ENCODE peak calls at places on chromosomes 2 and 18, in seven cellular contexts. O is spleen, W is HCT116, K is IMR-90, A is stomach, U is K562, I is ovary. V is an unnamed sample. For H3K4me1 and H3K36me3, the result is how much of the 10 kb centered on the place peaks cover.

GRCh38 chr2:74391209-74391579 is 11.1 kb upstream of the DCTN1 start:
- DNase-seq in O (no peak), K (peak), A (no peak), U (peak), I (no peak), W (no peak), V (peak)

GRCh38 chr18:70453058-70453775 is 164.4 kb downstream of the SOCS6 start:
- DNase-seq in I (no peak), A (no peak), O (no peak), U (no peak), K (peak), W (no peak), V (no peak)

GRCh38 chr2:71453404-71454220 is at the start of gene DYSF:
- DNase-seq in U (peak), O (peak), K (peak), W (no peak), I (no peak), A (peak), V (peak)

GRCh38 chr2:219706823-219707281 is 79.4 kb downstream of the SLC4A3 start:
- DNase-seq in O (no peak), I (no peak), K (peak), A (no peak), W (peak), U (no peak), V (no peak)

GRCh38 chr18:596288-596881 is 403 bp upstream of the CLUL1 start:
- DNase-seq in U (peak), A (no peak), W (peak), K (no peak), O (no peak), I (peak), V (peak)

GRCh38 chr2:224909885-224910517 is 132.3 kb downstream of the DOCK10 start:
- DNase-seq in U (no peak), O (no peak), W (no peak), K (peak), A (peak), I (peak), V (peak)

GRCh38 chr2:224143521-224143920 is 104.4 kb upstream of the SERPINE2 start:
- DNase-seq in I (no peak), U (no peak), W (no peak), O (no peak), K (no peak), A (no peak), V (peak)

GRCh38 chr2:143705108-143705686 is 576.0 kb downstream of the ARHGAP15 start:
- DNase-seq in U (no peak), I (no peak), K (peak), O (no peak), W (no peak), A (no peak), V (no peak)

GRCh38 chr2:99878951-99879350 is 263.4 kb downstream of the AFF3 start:
- DNase-seq in U (no peak), O (no peak), A (no peak), K (peak), I (no peak), W (no peak), V (no peak)

GRCh38 chr18:79962311-79962710 is 2.1 kb upstream of the HSBP1L1 start:
- DNase-seq in I (no peak), K (peak), A (no peak), U (no peak), W (peak), O (peak), V (peak)

GRCh38 chr2:230068658-230069080 is at the start of gene SLC16A14:
- DNase-seq in O (no peak), I (peak), W (peak), U (no peak), K (peak), A (no peak), V (peak)

GRCh38 chr2:201111096-201111495 is 4.9 kb upstream of the CFLAR start:
- DNase-seq in U (no peak), I (no peak), O (no peak), K (peak), W (no peak), A (no peak), V (no peak)

GRCh38 chr2:195848119-195848899 is 191.3 kb downstream of the SLC39A10 start:
- DNase-seq in K (no peak), O (peak), W (peak), A (no peak), U (peak), I (no peak), V (no peak)

GRCh38 chr2:215577356-215577755 is 141.5 kb upstream of the FN1 start:
- DNase-seq in A (no peak), W (no peak), U (no peak), O (no peak), I (no peak), K (peak), V (no peak)

DNA sequence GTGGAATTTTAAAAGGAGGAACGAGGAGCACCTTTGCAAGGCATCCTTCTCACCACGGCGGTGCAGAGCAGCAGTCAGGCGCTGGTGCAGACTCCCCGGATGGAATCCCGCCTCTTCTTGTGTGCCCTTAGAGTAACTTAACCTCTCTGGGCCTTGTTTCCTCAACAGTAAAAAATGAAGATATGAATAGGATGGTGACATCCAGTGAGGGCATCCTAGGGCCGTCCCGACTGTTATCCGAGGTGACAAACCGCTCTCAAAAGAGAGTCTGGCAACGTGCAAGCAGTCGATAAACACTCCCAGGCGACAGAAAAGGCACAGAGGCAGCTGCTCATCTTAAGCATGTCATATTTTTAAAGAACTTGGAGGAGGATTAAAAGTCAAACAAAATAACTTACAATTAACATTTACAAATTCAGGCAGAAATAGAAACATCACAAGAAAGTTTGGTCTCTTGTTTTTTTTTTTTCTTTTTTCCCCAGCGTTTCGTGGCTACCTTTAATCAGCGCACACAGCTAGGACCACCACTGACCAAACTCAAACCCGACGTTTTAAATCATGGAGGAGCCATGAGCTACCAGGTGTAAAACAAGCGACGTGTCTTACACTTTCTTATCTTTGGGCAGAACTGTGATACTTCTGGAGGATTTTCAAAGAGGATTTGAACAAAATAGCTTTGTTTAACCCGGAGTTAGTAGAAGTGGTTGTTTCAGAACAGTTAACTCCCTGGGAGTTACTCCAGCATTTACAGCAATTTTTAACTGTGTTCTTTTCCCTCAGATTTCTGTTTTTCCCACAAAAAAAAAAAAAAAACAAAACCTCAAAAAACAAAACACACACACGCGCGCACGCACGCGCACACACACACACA is 2.1 kb downstream of the MBP start:
- DNase-seq in W (no peak), K (no peak), I (no peak), U (peak), A (no peak), O (peak), V (no peak)
- H3K4me1 ChIP-seq in W (under half), K (under half), I (under half), U (under half), A (half or more), O (half or more), V (half or more)

GRCh38 chr2:69521747-69522146 is 84.5 kb upstream of the NFU1 start:
- DNase-seq in K (no peak), U (no peak), W (no peak), A (no peak), O (no peak), I (no peak), V (no peak)

GRCh38 chr2:69514406-69514805 is 77.2 kb upstream of the NFU1 start:
- DNase-seq in W (no peak), I (peak), O (no peak), K (peak), U (no peak), A (no peak), V (peak)

GRCh38 chr2:69518836-69519235 is 81.6 kb upstream of the NFU1 start:
- DNase-seq in I (no peak), U (peak), K (no peak), O (no peak), W (no peak), A (no peak), V (no peak)

GRCh38 chr2:69514836-69515235 is 77.6 kb upstream of the NFU1 start:
- DNase-seq in I (no peak), K (peak), A (no peak), W (no peak), O (no peak), U (no peak), V (no peak)

GRCh38 chr2:69517410-69517809 is 80.2 kb upstream of the NFU1 start:
- DNase-seq in I (no peak), K (peak), U (no peak), A (no peak), W (no peak), O (no peak), V (no peak)
- H3K36me3 ChIP-seq in I (under half), K (under half), U (under half), A (half or more), W (under half), O (under half), V (half or more)

DNA sequence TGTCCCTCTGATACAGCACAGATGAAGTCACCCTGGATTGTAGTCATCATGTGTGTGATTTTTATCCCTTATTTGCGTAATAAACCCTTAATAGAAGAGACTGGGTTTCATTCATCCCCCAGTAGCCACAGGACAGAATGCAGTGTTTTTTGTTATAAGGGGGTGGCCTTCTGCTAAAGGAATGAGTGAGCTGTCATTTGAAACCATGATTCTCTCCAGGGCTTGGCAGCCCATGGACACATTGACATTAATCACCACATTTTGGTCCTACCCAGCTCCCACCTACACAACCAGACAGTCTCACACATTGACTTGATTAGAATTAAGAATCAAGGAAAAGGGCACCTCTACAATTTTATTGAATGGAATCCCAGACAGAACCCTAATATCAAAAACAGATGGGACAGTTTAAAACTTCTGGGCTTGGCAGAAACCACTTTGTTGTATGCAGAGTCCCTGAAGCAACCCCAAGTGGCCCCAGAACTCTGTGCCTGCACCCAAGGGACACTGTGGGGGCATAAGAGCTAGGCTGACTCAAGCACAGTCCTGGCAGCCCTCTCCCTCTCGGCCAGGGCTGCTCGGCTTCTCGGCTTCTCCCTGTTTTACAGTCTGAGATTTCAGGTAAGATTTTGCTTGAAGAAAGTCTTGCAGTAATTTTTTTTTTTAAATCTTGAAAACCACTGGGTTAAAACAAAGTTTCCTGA is 254.0 kb upstream of the SLC14A2 start:
- DNase-seq in A (no peak), O (no peak), W (no peak), U (no peak), K (no peak), I (no peak), V (no peak)
- TF ChIP-seq POLR2A in A (no peak), O (no peak), W (no peak), U (no peak), K (no peak), I (no peak), V (no peak)

DNA sequence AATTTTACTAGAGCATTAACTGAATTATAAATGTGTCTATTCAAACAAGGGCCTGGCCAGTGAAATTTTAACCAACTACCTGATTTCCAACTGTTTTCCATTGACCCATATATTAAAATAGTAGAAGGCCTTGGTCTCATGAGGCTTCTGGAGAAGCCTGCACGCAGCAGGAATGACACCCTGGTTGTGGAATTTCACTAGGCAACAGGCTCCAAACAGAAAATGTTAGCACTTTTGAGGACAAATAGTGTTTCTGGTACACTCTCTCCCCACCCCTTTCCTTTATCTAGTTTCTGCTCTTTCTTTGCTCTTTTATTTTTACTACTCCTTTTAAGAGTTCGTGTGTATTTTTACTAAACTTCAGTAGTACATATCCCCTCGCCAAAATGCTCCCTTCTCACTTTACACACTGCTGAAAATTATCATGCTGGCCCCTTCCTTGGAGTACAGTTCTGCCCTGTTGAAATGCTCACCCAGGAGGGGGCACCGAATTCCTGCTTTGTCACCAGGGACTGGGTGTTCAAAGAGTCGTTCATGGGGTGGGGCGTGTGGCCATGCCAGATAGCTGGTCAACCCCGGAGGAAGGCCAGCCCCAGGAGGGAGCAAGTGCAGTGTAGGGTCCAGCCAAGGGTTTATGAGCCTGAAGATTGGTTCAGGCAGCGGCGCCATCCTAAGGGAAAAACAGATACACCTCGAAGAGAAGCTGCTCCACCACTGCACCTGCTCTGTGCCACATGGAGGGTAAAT is 22.1 kb upstream of the COL6A3 start:
- DNase-seq in O (no peak), I (no peak), W (no peak), A (no peak), K (peak), U (no peak), V (no peak)
- H3K4me1 ChIP-seq in O (under half), I (under half), W (under half), A (under half), K (under half), U (under half), V (under half)

DNA sequence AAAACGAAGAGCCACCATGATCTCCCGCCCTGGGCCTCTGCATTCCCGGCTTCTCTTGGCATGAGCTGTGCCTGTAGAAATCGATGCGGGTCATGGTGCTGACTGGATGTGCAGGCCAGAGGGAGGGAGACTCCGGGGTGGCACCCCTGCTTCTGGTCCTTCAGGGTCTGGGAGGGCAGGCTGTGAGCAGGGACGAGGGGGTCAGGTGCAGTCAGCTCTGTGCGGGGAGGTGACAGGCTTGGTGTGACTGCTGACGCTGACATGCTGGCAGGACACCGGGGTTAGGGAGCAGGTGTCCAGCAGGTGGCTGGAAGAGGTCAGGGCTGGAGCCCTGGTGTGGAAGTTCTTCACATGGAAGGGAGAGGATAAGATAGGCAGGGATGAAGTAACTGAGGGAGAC is 48.7 kb upstream of the KCNF1 start:
- DNase-seq in O (no peak), K (no peak), I (no peak), U (no peak), W (no peak), A (no peak), V (no peak)
- H3K36me3 ChIP-seq in O (under half), K (under half), I (under half), U (under half), W (under half), A (under half), V (under half)

V was measured in thyroid gland.